ENCODE peak calls at places on chromosomes 5 and 9, in ten cellular contexts. One of them, this sample, is unnamed.

GRCh38 chr9:128702949-128703615 is 779 bp downstream of the PKN3 start:
- DNase-seq in fibroblast of the aortic adventitia: no peak
- DNase-seq in cardiac fibroblast: peak
- DNase-seq in GM12865: no peak
- DNase-seq in activated T-cell treated with anti-CD3 and anti-CD28 coated beads, Interleukin-2, amount 50 U/mL, for 24 hours: peak
- DNase-seq in substantia nigra: no peak
- DNase-seq in GM18507: no peak
- DNase-seq in amniotic stem cell: no peak
- DNase-seq in nephron progenitor cell: peak
- DNase-seq in kidney tubule cell: peak
- DNase-seq in this sample: no peak

GRCh38 chr5:111159845-111160244 is 64.3 kb upstream of the CAMK4 start:
- DNase-seq in fibroblast of the aortic adventitia: no peak
- DNase-seq in cardiac fibroblast: no peak
- DNase-seq in GM12865: peak
- DNase-seq in activated T-cell treated with anti-CD3 and anti-CD28 coated beads, Interleukin-2, amount 50 U/mL, for 24 hours: no peak
- DNase-seq in substantia nigra: no peak
- DNase-seq in GM18507: no peak
- DNase-seq in amniotic stem cell: no peak
- DNase-seq in nephron progenitor cell: no peak
- DNase-seq in kidney tubule cell: peak
- DNase-seq in this sample: no peak

GRCh38 chr9:124286292-124286931 is 28.7 kb downstream of the NEK6 start:
- DNase-seq in fibroblast of the aortic adventitia: peak
- DNase-seq in cardiac fibroblast: peak
- DNase-seq in GM12865: peak
- DNase-seq in activated T-cell treated with anti-CD3 and anti-CD28 coated beads, Interleukin-2, amount 50 U/mL, for 24 hours: peak
- DNase-seq in substantia nigra: no peak
- DNase-seq in GM18507: peak
- DNase-seq in amniotic stem cell: peak
- DNase-seq in nephron progenitor cell: no peak
- DNase-seq in kidney tubule cell: peak
- DNase-seq in this sample: peak

GRCh38 chr5:129807162-129807814 is 59.4 kb downstream of the MINAR2 start:
- DNase-seq in fibroblast of the aortic adventitia: no peak
- DNase-seq in cardiac fibroblast: no peak
- DNase-seq in GM12865: no peak
- DNase-seq in activated T-cell treated with anti-CD3 and anti-CD28 coated beads, Interleukin-2, amount 50 U/mL, for 24 hours: no peak
- DNase-seq in substantia nigra: no peak
- DNase-seq in GM18507: no peak
- DNase-seq in amniotic stem cell: no peak
- DNase-seq in nephron progenitor cell: no peak
- DNase-seq in kidney tubule cell: peak
- DNase-seq in this sample: no peak

GRCh38 chr9:77454668-77455067 is 193.5 kb downstream of the GNA14 start:
- DNase-seq in fibroblast of the aortic adventitia: peak
- DNase-seq in cardiac fibroblast: no peak
- DNase-seq in GM12865: no peak
- DNase-seq in activated T-cell treated with anti-CD3 and anti-CD28 coated beads, Interleukin-2, amount 50 U/mL, for 24 hours: no peak
- DNase-seq in substantia nigra: no peak
- DNase-seq in GM18507: no peak
- DNase-seq in amniotic stem cell: peak
- DNase-seq in nephron progenitor cell: no peak
- DNase-seq in kidney tubule cell: no peak
- DNase-seq in this sample: peak

GRCh38 chr5:112548246-112548982 is 129.3 kb upstream of the EPB41L4A start:
- DNase-seq in fibroblast of the aortic adventitia: peak
- DNase-seq in cardiac fibroblast: peak
- DNase-seq in GM12865: peak
- DNase-seq in activated T-cell treated with anti-CD3 and anti-CD28 coated beads, Interleukin-2, amount 50 U/mL, for 24 hours: no peak
- DNase-seq in substantia nigra: no peak
- DNase-seq in GM18507: no peak
- DNase-seq in amniotic stem cell: peak
- DNase-seq in nephron progenitor cell: no peak
- DNase-seq in kidney tubule cell: peak
- DNase-seq in this sample: peak

GRCh38 chr9:106639873-106640568 is 222.9 kb upstream of the ZNF462 start:
- DNase-seq in fibroblast of the aortic adventitia: no peak
- DNase-seq in cardiac fibroblast: no peak
- DNase-seq in GM12865: no peak
- DNase-seq in activated T-cell treated with anti-CD3 and anti-CD28 coated beads, Interleukin-2, amount 50 U/mL, for 24 hours: no peak
- DNase-seq in substantia nigra: no peak
- DNase-seq in GM18507: no peak
- DNase-seq in amniotic stem cell: no peak
- DNase-seq in nephron progenitor cell: no peak
- DNase-seq in kidney tubule cell: no peak
- DNase-seq in this sample: peak

GRCh38 chr5:168209561-168209960 is 81.9 kb upstream of the WWC1 start:
- DNase-seq in fibroblast of the aortic adventitia: no peak
- DNase-seq in cardiac fibroblast: peak
- DNase-seq in GM12865: no peak
- DNase-seq in activated T-cell treated with anti-CD3 and anti-CD28 coated beads, Interleukin-2, amount 50 U/mL, for 24 hours: no peak
- DNase-seq in substantia nigra: no peak
- DNase-seq in GM18507: no peak
- DNase-seq in amniotic stem cell: no peak
- DNase-seq in nephron progenitor cell: no peak
- DNase-seq in kidney tubule cell: no peak
- DNase-seq in this sample: no peak

GRCh38 chr5:38695021-38695961 is 138.8 kb upstream of the LIFR start:
- DNase-seq in fibroblast of the aortic adventitia: no peak
- DNase-seq in cardiac fibroblast: peak
- DNase-seq in GM12865: no peak
- DNase-seq in activated T-cell treated with anti-CD3 and anti-CD28 coated beads, Interleukin-2, amount 50 U/mL, for 24 hours: no peak
- DNase-seq in substantia nigra: no peak
- DNase-seq in GM18507: no peak
- DNase-seq in amniotic stem cell: no peak
- DNase-seq in nephron progenitor cell: peak
- DNase-seq in kidney tubule cell: peak
- DNase-seq in this sample: peak

GRCh38 chr9:99012957-99013512 is 69.3 kb downstream of the COL15A1 start:
- DNase-seq in fibroblast of the aortic adventitia: no peak
- DNase-seq in cardiac fibroblast: no peak
- DNase-seq in GM12865: peak
- DNase-seq in activated T-cell treated with anti-CD3 and anti-CD28 coated beads, Interleukin-2, amount 50 U/mL, for 24 hours: no peak
- DNase-seq in substantia nigra: no peak
- DNase-seq in GM18507: no peak
- DNase-seq in amniotic stem cell: no peak
- DNase-seq in nephron progenitor cell: no peak
- DNase-seq in kidney tubule cell: no peak
- DNase-seq in this sample: no peak

GRCh38 chr5:113378960-113379541 is 55.7 kb downstream of the TSSK1B start:
- DNase-seq in fibroblast of the aortic adventitia: peak
- DNase-seq in cardiac fibroblast: peak
- DNase-seq in GM12865: peak
- DNase-seq in activated T-cell treated with anti-CD3 and anti-CD28 coated beads, Interleukin-2, amount 50 U/mL, for 24 hours: peak
- DNase-seq in substantia nigra: no peak
- DNase-seq in GM18507: peak
- DNase-seq in amniotic stem cell: peak
- DNase-seq in nephron progenitor cell: peak
- DNase-seq in kidney tubule cell: peak
- DNase-seq in this sample: peak

GRCh38 chr9:114284316-114285060 is 38.4 kb upstream of the ORM1 start:
- DNase-seq in fibroblast of the aortic adventitia: no peak
- DNase-seq in cardiac fibroblast: no peak
- DNase-seq in GM12865: no peak
- DNase-seq in activated T-cell treated with anti-CD3 and anti-CD28 coated beads, Interleukin-2, amount 50 U/mL, for 24 hours: no peak
- DNase-seq in substantia nigra: no peak
- DNase-seq in GM18507: no peak
- DNase-seq in amniotic stem cell: no peak
- DNase-seq in nephron progenitor cell: no peak
- DNase-seq in kidney tubule cell: no peak
- DNase-seq in this sample: no peak

GRCh38 chr9:96758845-96759673 is 18.8 kb downstream of the ZNF510 start:
- DNase-seq in fibroblast of the aortic adventitia: peak
- DNase-seq in cardiac fibroblast: peak
- DNase-seq in GM12865: no peak
- DNase-seq in activated T-cell treated with anti-CD3 and anti-CD28 coated beads, Interleukin-2, amount 50 U/mL, for 24 hours: no peak
- DNase-seq in substantia nigra: no peak
- DNase-seq in GM18507: no peak
- DNase-seq in amniotic stem cell: no peak
- DNase-seq in nephron progenitor cell: no peak
- DNase-seq in kidney tubule cell: no peak
- DNase-seq in this sample: peak